ENCODE peak calls at places on chromosomes 3 and 15, in four cellular contexts. W, I, A and K are unnamed samples.

GRCh38 chr3:52068730-52069129 is 12.4 kb upstream of the DUSP7 start:
- DNase-seq in W (no peak), I (no peak), A (no peak), K (no peak)

GRCh38 chr15:45640610-45641009 is 5.8 kb downstream of the SQOR start:
- DNase-seq in W (no peak), I (peak; percentile 63), A (no peak), K (no peak)

GRCh38 chr3:171712168-171712938 is 97.9 kb downstream of the PLD1 start:
- DNase-seq in W (no peak), I (no peak), A (no peak), K (no peak)

GRCh38 chr15:56074866-56075265 is 81.5 kb upstream of the NEDD4 start:
- DNase-seq in W (no peak), I (no peak), A (no peak), K (no peak)

GRCh38 chr15:30878515-30878914 is 25.2 kb upstream of the FAN1 start:
- DNase-seq in W (no peak), I (no peak), A (no peak), K (no peak)

GRCh38 chr3:107958151-107958550 is 132.7 kb downstream of the CD47 start:
- DNase-seq in W (no peak), I (no peak), A (no peak), K (no peak)

GRCh38 chr15:58852347-58852746 is 81.1 kb downstream of the SLTM start:
- DNase-seq in W (no peak), I (no peak), A (no peak), K (no peak)

GRCh38 chr15:27589260-27589659 is 509.9 kb downstream of the OCA2 start:
- DNase-seq in W (no peak), I (no peak), A (no peak), K (no peak)

GRCh38 chr3:11510001-11510760 is 133.5 kb downstream of the VGLL4 start:
- DNase-seq in W (no peak), I (no peak), A (no peak), K (no peak)

GRCh38 chr3:127742580-127742979 is 69.8 kb downstream of the ABTB1 start:
- DNase-seq in W (no peak), I (no peak), A (no peak), K (no peak)

GRCh38 chr15:75172168-75172841 is 29.4 kb upstream of the C15orf39 start:
- DNase-seq in W (no peak), I (no peak), A (no peak), K (no peak)

GRCh38 chr3:79040701-79041100 is 727.1 kb downstream of the ROBO1 start:
- DNase-seq in W (no peak), I (no peak), A (no peak), K (no peak)

GRCh38 chr3:196216081-196216564 is at the start of gene SLC51A:
- DNase-seq in W (no peak), I (no peak), A (no peak), K (no peak)

GRCh38 chr15:25773248-25773647 is 89.9 kb downstream of the ATP10A start:
- DNase-seq in W (no peak), I (no peak), A (no peak), K (no peak)

GRCh38 chr3:32814371-32814770 is 3.4 kb upstream of the TRIM71 start:
- DNase-seq in W (no peak), I (no peak), A (no peak), K (no peak)

GRCh38 chr15:74873756-74874424 is 725 bp upstream of the SCAMP2 start:
- DNase-seq in W (no peak), I (no peak), A (no peak), K (no peak)

GRCh38 chr15:34336947-34337556 is 529 bp downstream of the SLC12A6 start:
- DNase-seq in W (no peak), I (no peak), A (peak; percentile 14), K (no peak)

GRCh38 chr15:41848595-41848994 is 9.9 kb downstream of the PLA2G4B start:
- DNase-seq in W (no peak), I (no peak), A (no peak), K (no peak)

GRCh38 chr3:11807651-11808050 is 39.0 kb downstream of the TAMM41 start:
- DNase-seq in W (no peak), I (no peak), A (no peak), K (no peak)

GRCh38 chr3:124812291-124813265 is 74.6 kb downstream of the ITGB5 start:
- DNase-seq in W (no peak), I (peak; percentile 89), A (no peak), K (no peak)

GRCh38 chr3:143139786-143140185 is 20.2 kb downstream of the CHST2 start:
- DNase-seq in W (no peak), I (peak; percentile 44), A (no peak), K (no peak)

GRCh38 chr3:124694486-124694885 is 35.8 kb upstream of the UMPS start:
- DNase-seq in W (no peak), I (no peak), A (no peak), K (no peak)

GRCh38 chr3:128217702-128218475 is 64.6 kb downstream of the EEFSEC start:
- DNase-seq in W (no peak), I (no peak), A (no peak), K (no peak)